ENCODE peak calls at places on chromosomes 1 and 21, in eight cellular contexts. One of them, this sample, is unnamed.

GRCh38 chr1:53326598-53327182 is 1.2 kb downstream of the LRP8 start:
- DNase-seq in colonic mucosa: peak
- DNase-seq in GM23338: peak
- DNase-seq in cardiac muscle cell: peak
- DNase-seq in NCI-H1105 treated with DMSO at 0.1 percent for 48 hours: peak
- DNase-seq in body of pancreas: no peak
- DNase-seq in iPS DF 6.9: no peak
- DNase-seq in kidney tubule cell: no peak
- DNase-seq in this sample: no peak

GRCh38 chr1:145988773-145989172 is 7.6 kb downstream of the TXNIP start:
- DNase-seq in colonic mucosa: no peak
- DNase-seq in GM23338: no peak
- DNase-seq in cardiac muscle cell: no peak
- DNase-seq in NCI-H1105 treated with DMSO at 0.1 percent for 48 hours: no peak
- DNase-seq in body of pancreas: no peak
- DNase-seq in iPS DF 6.9: no peak
- DNase-seq in kidney tubule cell: no peak
- DNase-seq in this sample: no peak

GRCh38 chr1:10778640-10779039 is 17.8 kb downstream of the CASZ1 start:
- DNase-seq in colonic mucosa: no peak
- DNase-seq in GM23338: no peak
- DNase-seq in cardiac muscle cell: no peak
- DNase-seq in NCI-H1105 treated with DMSO at 0.1 percent for 48 hours: peak
- DNase-seq in body of pancreas: no peak
- DNase-seq in iPS DF 6.9: no peak
- DNase-seq in kidney tubule cell: no peak
- DNase-seq in this sample: no peak

GRCh38 chr1:204465469-204466415 is 28.9 kb downstream of the PIK3C2B start:
- DNase-seq in colonic mucosa: no peak
- DNase-seq in GM23338: no peak
- DNase-seq in cardiac muscle cell: peak
- DNase-seq in NCI-H1105 treated with DMSO at 0.1 percent for 48 hours: no peak
- DNase-seq in body of pancreas: no peak
- DNase-seq in iPS DF 6.9: no peak
- DNase-seq in kidney tubule cell: no peak
- DNase-seq in this sample: no peak

GRCh38 chr1:56322211-56322610 is 257.2 kb downstream of the PLPP3 start:
- DNase-seq in colonic mucosa: no peak
- DNase-seq in GM23338: peak
- DNase-seq in cardiac muscle cell: peak
- DNase-seq in NCI-H1105 treated with DMSO at 0.1 percent for 48 hours: no peak
- DNase-seq in body of pancreas: no peak
- DNase-seq in iPS DF 6.9: no peak
- DNase-seq in kidney tubule cell: no peak
- DNase-seq in this sample: no peak

GRCh38 chr1:87926131-87926828 is 597.6 kb downstream of the LMO4 start:
- DNase-seq in colonic mucosa: no peak
- DNase-seq in GM23338: no peak
- DNase-seq in cardiac muscle cell: no peak
- DNase-seq in NCI-H1105 treated with DMSO at 0.1 percent for 48 hours: no peak
- DNase-seq in body of pancreas: no peak
- DNase-seq in iPS DF 6.9: no peak
- DNase-seq in kidney tubule cell: no peak
- DNase-seq in this sample: no peak

GRCh38 chr1:19154876-19155275 is 55.2 kb downstream of the UBR4 start:
- DNase-seq in colonic mucosa: no peak
- DNase-seq in GM23338: no peak
- DNase-seq in cardiac muscle cell: no peak
- DNase-seq in NCI-H1105 treated with DMSO at 0.1 percent for 48 hours: no peak
- DNase-seq in body of pancreas: no peak
- DNase-seq in iPS DF 6.9: no peak
- DNase-seq in kidney tubule cell: no peak
- DNase-seq in this sample: no peak

GRCh38 chr1:159942700-159943640 is 2.4 kb downstream of the IGSF9 start:
- DNase-seq in colonic mucosa: no peak
- DNase-seq in GM23338: no peak
- DNase-seq in cardiac muscle cell: no peak
- DNase-seq in NCI-H1105 treated with DMSO at 0.1 percent for 48 hours: peak
- DNase-seq in body of pancreas: peak
- DNase-seq in iPS DF 6.9: no peak
- DNase-seq in kidney tubule cell: no peak
- DNase-seq in this sample: no peak

GRCh38 chr1:211660718-211661222 is 14.7 kb downstream of the NEK2 start:
- DNase-seq in colonic mucosa: no peak
- DNase-seq in GM23338: no peak
- DNase-seq in cardiac muscle cell: no peak
- DNase-seq in NCI-H1105 treated with DMSO at 0.1 percent for 48 hours: no peak
- DNase-seq in body of pancreas: no peak
- DNase-seq in iPS DF 6.9: no peak
- DNase-seq in kidney tubule cell: no peak
- DNase-seq in this sample: no peak

GRCh38 chr1:65425697-65426096 is 5.2 kb downstream of the LEPR start:
- DNase-seq in colonic mucosa: no peak
- DNase-seq in GM23338: peak
- DNase-seq in cardiac muscle cell: no peak
- DNase-seq in NCI-H1105 treated with DMSO at 0.1 percent for 48 hours: no peak
- DNase-seq in body of pancreas: no peak
- DNase-seq in iPS DF 6.9: no peak
- DNase-seq in kidney tubule cell: peak
- DNase-seq in this sample: no peak

GRCh38 chr1:230235876-230236275 is 168.8 kb downstream of the GALNT2 start:
- DNase-seq in colonic mucosa: no peak
- DNase-seq in GM23338: no peak
- DNase-seq in cardiac muscle cell: no peak
- DNase-seq in NCI-H1105 treated with DMSO at 0.1 percent for 48 hours: no peak
- DNase-seq in body of pancreas: no peak
- DNase-seq in iPS DF 6.9: no peak
- DNase-seq in kidney tubule cell: no peak
- DNase-seq in this sample: no peak

GRCh38 chr1:208044568-208045241 is 133.8 kb upstream of the CD34 start:
- DNase-seq in colonic mucosa: no peak
- DNase-seq in GM23338: no peak
- DNase-seq in cardiac muscle cell: no peak
- DNase-seq in NCI-H1105 treated with DMSO at 0.1 percent for 48 hours: no peak
- DNase-seq in body of pancreas: peak
- DNase-seq in iPS DF 6.9: no peak
- DNase-seq in kidney tubule cell: no peak
- DNase-seq in this sample: no peak

GRCh38 chr1:177700856-177701255 is 269.0 kb downstream of the SEC16B start:
- DNase-seq in colonic mucosa: no peak
- DNase-seq in GM23338: no peak
- DNase-seq in cardiac muscle cell: no peak
- DNase-seq in NCI-H1105 treated with DMSO at 0.1 percent for 48 hours: no peak
- DNase-seq in body of pancreas: no peak
- DNase-seq in iPS DF 6.9: no peak
- DNase-seq in kidney tubule cell: no peak
- DNase-seq in this sample: no peak

GRCh38 chr1:237737448-237737847 is 153.3 kb downstream of the ZP4 start:
- DNase-seq in colonic mucosa: no peak
- DNase-seq in GM23338: no peak
- DNase-seq in cardiac muscle cell: no peak
- DNase-seq in NCI-H1105 treated with DMSO at 0.1 percent for 48 hours: no peak
- DNase-seq in body of pancreas: no peak
- DNase-seq in iPS DF 6.9: no peak
- DNase-seq in kidney tubule cell: no peak
- DNase-seq in this sample: no peak

GRCh38 chr1:211951856-211952255 is 83.5 kb downstream of the INTS7 start:
- DNase-seq in colonic mucosa: no peak
- DNase-seq in GM23338: no peak
- DNase-seq in cardiac muscle cell: no peak
- DNase-seq in NCI-H1105 treated with DMSO at 0.1 percent for 48 hours: no peak
- DNase-seq in body of pancreas: no peak
- DNase-seq in iPS DF 6.9: no peak
- DNase-seq in kidney tubule cell: peak
- DNase-seq in this sample: peak

GRCh38 chr1:187734427-187734826 is 905.7 kb downstream of the PLA2G4A start:
- DNase-seq in colonic mucosa: no peak
- DNase-seq in GM23338: peak
- DNase-seq in cardiac muscle cell: no peak
- DNase-seq in NCI-H1105 treated with DMSO at 0.1 percent for 48 hours: no peak
- DNase-seq in body of pancreas: no peak
- DNase-seq in iPS DF 6.9: no peak
- DNase-seq in kidney tubule cell: no peak
- DNase-seq in this sample: no peak

GRCh38 chr1:203197625-203198024 is 11.1 kb upstream of the CHI3L1 start:
- DNase-seq in colonic mucosa: no peak
- DNase-seq in GM23338: no peak
- DNase-seq in cardiac muscle cell: peak
- DNase-seq in NCI-H1105 treated with DMSO at 0.1 percent for 48 hours: no peak
- DNase-seq in body of pancreas: no peak
- DNase-seq in iPS DF 6.9: no peak
- DNase-seq in kidney tubule cell: peak
- DNase-seq in this sample: peak

GRCh38 chr1:34547043-34547674 is 207.7 kb upstream of the GJB5 start:
- DNase-seq in colonic mucosa: no peak
- DNase-seq in GM23338: peak
- DNase-seq in cardiac muscle cell: peak
- DNase-seq in NCI-H1105 treated with DMSO at 0.1 percent for 48 hours: no peak
- DNase-seq in body of pancreas: no peak
- DNase-seq in iPS DF 6.9: peak
- DNase-seq in kidney tubule cell: peak
- DNase-seq in this sample: peak

GRCh38 chr1:147225193-147225730 is at the start of gene FMO5:
- DNase-seq in colonic mucosa: peak
- DNase-seq in GM23338: peak
- DNase-seq in cardiac muscle cell: peak
- DNase-seq in NCI-H1105 treated with DMSO at 0.1 percent for 48 hours: no peak
- DNase-seq in body of pancreas: peak
- DNase-seq in iPS DF 6.9: peak
- DNase-seq in kidney tubule cell: peak
- DNase-seq in this sample: peak

GRCh38 chr1:22218618-22219250 is 75.8 kb upstream of the WNT4 start:
- DNase-seq in colonic mucosa: no peak
- DNase-seq in GM23338: no peak
- DNase-seq in cardiac muscle cell: no peak
- DNase-seq in NCI-H1105 treated with DMSO at 0.1 percent for 48 hours: no peak
- DNase-seq in body of pancreas: no peak
- DNase-seq in iPS DF 6.9: no peak
- DNase-seq in kidney tubule cell: no peak
- DNase-seq in this sample: no peak

GRCh38 chr21:32484706-32485380 is 72.3 kb downstream of the EVA1C start:
- DNase-seq in colonic mucosa: peak
- DNase-seq in GM23338: no peak
- DNase-seq in cardiac muscle cell: no peak
- DNase-seq in NCI-H1105 treated with DMSO at 0.1 percent for 48 hours: no peak
- DNase-seq in body of pancreas: peak
- DNase-seq in iPS DF 6.9: no peak
- DNase-seq in kidney tubule cell: no peak
- DNase-seq in this sample: no peak

GRCh38 chr1:159168043-159168442 is 3.4 kb upstream of the CADM3 start:
- DNase-seq in colonic mucosa: no peak
- DNase-seq in GM23338: no peak
- DNase-seq in cardiac muscle cell: no peak
- DNase-seq in NCI-H1105 treated with DMSO at 0.1 percent for 48 hours: no peak
- DNase-seq in body of pancreas: no peak
- DNase-seq in iPS DF 6.9: no peak
- DNase-seq in kidney tubule cell: no peak
- DNase-seq in this sample: no peak

GRCh38 chr1:17232759-17233661 is 15.9 kb upstream of the PADI3 start:
- DNase-seq in colonic mucosa: peak
- DNase-seq in GM23338: no peak
- DNase-seq in cardiac muscle cell: no peak
- DNase-seq in NCI-H1105 treated with DMSO at 0.1 percent for 48 hours: no peak
- DNase-seq in body of pancreas: no peak
- DNase-seq in iPS DF 6.9: no peak
- DNase-seq in kidney tubule cell: peak
- DNase-seq in this sample: peak

GRCh38 chr21:28066051-28066450 is 926.6 kb downstream of the LTN1 start:
- DNase-seq in colonic mucosa: no peak
- DNase-seq in GM23338: no peak
- DNase-seq in cardiac muscle cell: no peak
- DNase-seq in NCI-H1105 treated with DMSO at 0.1 percent for 48 hours: no peak
- DNase-seq in body of pancreas: no peak
- DNase-seq in iPS DF 6.9: no peak
- DNase-seq in kidney tubule cell: peak
- DNase-seq in this sample: no peak

GRCh38 chr1:46134660-46135331 is 2.4 kb upstream of the PIK3R3 start:
- DNase-seq in colonic mucosa: no peak
- DNase-seq in GM23338: no peak
- DNase-seq in cardiac muscle cell: no peak
- DNase-seq in NCI-H1105 treated with DMSO at 0.1 percent for 48 hours: peak
- DNase-seq in body of pancreas: no peak
- DNase-seq in iPS DF 6.9: no peak
- DNase-seq in kidney tubule cell: peak
- DNase-seq in this sample: peak

GRCh38 chr21:31557421-31557955 is 102.0 kb upstream of the SOD1 start:
- DNase-seq in colonic mucosa: no peak
- DNase-seq in GM23338: peak
- DNase-seq in cardiac muscle cell: peak
- DNase-seq in NCI-H1105 treated with DMSO at 0.1 percent for 48 hours: peak
- DNase-seq in body of pancreas: no peak
- DNase-seq in iPS DF 6.9: no peak
- DNase-seq in kidney tubule cell: no peak
- DNase-seq in this sample: peak

GRCh38 chr1:103911450-103911849 is 161.8 kb downstream of the AMY1C start:
- DNase-seq in colonic mucosa: no peak
- DNase-seq in GM23338: no peak
- DNase-seq in cardiac muscle cell: no peak
- DNase-seq in NCI-H1105 treated with DMSO at 0.1 percent for 48 hours: no peak
- DNase-seq in body of pancreas: no peak
- DNase-seq in iPS DF 6.9: no peak
- DNase-seq in kidney tubule cell: no peak
- DNase-seq in this sample: no peak

GRCh38 chr1:1439550-1440261 is 4.2 kb downstream of the VWA1 start:
- DNase-seq in colonic mucosa: no peak
- DNase-seq in GM23338: peak
- DNase-seq in cardiac muscle cell: no peak
- DNase-seq in NCI-H1105 treated with DMSO at 0.1 percent for 48 hours: no peak
- DNase-seq in body of pancreas: no peak
- DNase-seq in iPS DF 6.9: no peak
- DNase-seq in kidney tubule cell: no peak
- DNase-seq in this sample: no peak

This sample was measured in hepatocyte.